ENCODE peak calls at places on chromosomes 6 and 20, in five cellular contexts. M is RKO; F is NCI-H1105 treated with DMSO at 0.1 percent for 48 hours; X is activated CD4-positive, alpha-beta T cell treated with anti-CD3 and anti-CD28 coated beads, Interleukin-2, amount 10 ng/mL, durations not matched to agents 7 days and 5 days; Q is stimulated activated CD4-positive, alpha-beta T cell treated with anti-CD3 and anti-CD28 coated beads, Interleukin-1b, Interleukin-23, amount 100 ng/mL, for 24 hours. Y is an unnamed sample.

GRCh38 chr6:107641500-107641931 is 151.6 kb downstream of the SOBP start:
- DNase-seq in M (no peak), F (no peak), X (no peak), Q (no peak), Y (no peak)

GRCh38 chr6:28940859-28941680 is 17.3 kb upstream of the TRIM27 start:
- DNase-seq in M (peak), F (peak), X (peak), Q (peak), Y (peak)

GRCh38 chr6:54419885-54420284 is 111.6 kb downstream of the TINAG start:
- DNase-seq in M (peak), F (no peak), X (no peak), Q (no peak), Y (no peak)

GRCh38 chr6:33927551-33927950 is 123.7 kb upstream of the MLN start:
- DNase-seq in M (peak), F (no peak), X (no peak), Q (no peak), Y (peak)

GRCh38 chr6:150463852-150464251 is 95.0 kb downstream of the IYD start:
- DNase-seq in M (no peak), F (no peak), X (no peak), Q (no peak), Y (no peak)

GRCh38 chr6:116564921-116565872 is 6.1 kb upstream of the RWDD1 start:
- DNase-seq in M (no peak), F (peak), X (no peak), Q (no peak), Y (peak)

GRCh38 chr6:151535476-151536279 is 41.9 kb downstream of the CCDC170 start:
- DNase-seq in M (no peak), F (no peak), X (no peak), Q (no peak), Y (no peak)

GRCh38 chr20:1108437-1108920 is 9.9 kb upstream of the PSMF1 start:
- DNase-seq in M (peak), F (peak), X (peak), Q (no peak), Y (no peak)

GRCh38 chr6:168060521-168060931 is 18.5 kb downstream of the FRMD1 start:
- DNase-seq in M (peak), F (no peak), X (no peak), Q (no peak), Y (no peak)

GRCh38 chr20:58746551-58747399 is 54.2 kb downstream of the NPEPL1 start:
- DNase-seq in M (no peak), F (no peak), X (no peak), Q (no peak), Y (no peak)

GRCh38 chr6:36916159-36916558 is 30.4 kb downstream of the C6orf89 start:
- DNase-seq in M (no peak), F (no peak), X (no peak), Q (no peak), Y (no peak)

GRCh38 chr6:154219250-154219649 is 137.4 kb downstream of the IPCEF1 start:
- DNase-seq in M (no peak), F (no peak), X (no peak), Q (no peak), Y (no peak)

GRCh38 chr20:36526521-36527011 is 14.8 kb upstream of the MYL9 start:
- DNase-seq in M (no peak), F (no peak), X (no peak), Q (no peak), Y (peak)

GRCh38 chr20:40692240-40693011 is 3.4 kb upstream of the MAFB start:
- DNase-seq in M (no peak), F (no peak), X (no peak), Q (no peak), Y (no peak)

GRCh38 chr20:50085481-50086365 is 27.2 kb downstream of the UBE2V1 start:
- DNase-seq in M (peak), F (peak), X (peak), Q (no peak), Y (no peak)

GRCh38 chr6:165056292-165056691 is 253.1 kb downstream of the C6orf118 start:
- DNase-seq in M (no peak), F (no peak), X (no peak), Q (no peak), Y (no peak)

GRCh38 chr6:25749837-25750236 is 4.7 kb upstream of the SLC17A4 start:
- DNase-seq in M (no peak), F (no peak), X (no peak), Q (no peak), Y (no peak)

GRCh38 chr6:29011276-29011734 is 6.2 kb upstream of the ZNF311 start:
- DNase-seq in M (no peak), F (peak), X (peak), Q (peak), Y (peak)

GRCh38 chr6:105676837-105677236 is 274.0 kb upstream of the PREP start:
- DNase-seq in M (no peak), F (peak), X (no peak), Q (no peak), Y (no peak)

GRCh38 chr6:75611702-75612375 is 10.2 kb downstream of the SENP6 start:
- DNase-seq in M (no peak), F (no peak), X (peak), Q (no peak), Y (no peak)

GRCh38 chr6:16285467-16286150 is 47.2 kb downstream of the GMPR start:
- DNase-seq in M (no peak), F (no peak), X (no peak), Q (no peak), Y (no peak)

GRCh38 chr20:33211817-33212424 is 5.2 kb upstream of the BPIFA3 start:
- DNase-seq in M (peak), F (peak), X (peak), Q (no peak), Y (no peak)

GRCh38 chr6:136958168-136958567 is 36.1 kb downstream of the SLC35D3 start:
- DNase-seq in M (no peak), F (no peak), X (no peak), Q (no peak), Y (no peak)

GRCh38 chr6:10382728-10383127 is 32.1 kb downstream of the TFAP2A start:
- DNase-seq in M (no peak), F (no peak), X (no peak), Q (no peak), Y (no peak)

GRCh38 chr6:129440691-129441090 is 269.3 kb downstream of the ARHGAP18 start:
- DNase-seq in M (peak), F (no peak), X (no peak), Q (no peak), Y (no peak)

GRCh38 chr6:89045585-89045984 is 35.0 kb upstream of the PNRC1 start:
- DNase-seq in M (peak), F (no peak), X (no peak), Q (no peak), Y (no peak)

GRCh38 chr20:19849341-19850189 is 91.5 kb downstream of the RIN2 start:
- DNase-seq in M (no peak), F (no peak), X (no peak), Q (no peak), Y (no peak)

GRCh38 chr6:81475646-81476045 is 276.8 kb downstream of the TENT5A start:
- DNase-seq in M (no peak), F (no peak), X (no peak), Q (no peak), Y (no peak)

GRCh38 chr6:85662251-85662650 is 19.6 kb upstream of the SYNCRIP start:
- DNase-seq in M (peak), F (no peak), X (no peak), Q (no peak), Y (no peak)

GRCh38 chr20:35956616-35957015 is 2.3 kb upstream of the SCAND1 start:
- DNase-seq in M (no peak), F (no peak), X (no peak), Q (no peak), Y (no peak)

GRCh38 chr6:13159295-13159694 is 169.0 kb downstream of the TBC1D7 start:
- DNase-seq in M (no peak), F (no peak), X (no peak), Q (no peak), Y (no peak)

GRCh38 chr6:134533991-134534390 is 216.1 kb upstream of the SGK1 start:
- DNase-seq in M (no peak), F (no peak), X (no peak), Q (no peak), Y (no peak)

GRCh38 chr6:134642217-134642616 is 307.7 kb downstream of the ALDH8A1 start:
- DNase-seq in M (no peak), F (no peak), X (no peak), Q (no peak), Y (no peak)

GRCh38 chr6:11218827-11219826 is 13.3 kb downstream of the NEDD9 start:
- DNase-seq in M (no peak), F (no peak), X (no peak), Q (no peak), Y (peak)